ENCODE peak calls at places on chromosomes 13 and 19, in six cellular contexts. One of them, this sample, is unnamed.

GRCh38 chr19:31448221-31448657 is 99.0 kb upstream of the TSHZ3 start:
- DNase-seq in fibroblast of lung: peak
- DNase-seq in cardiac muscle cell: peak
- DNase-seq in mammary epithelial cell: peak
- DNase-seq in ovary: peak
- DNase-seq in heart left ventricle: peak
- DNase-seq in this sample: no peak

GRCh38 chr19:54478677-54479266 is 5.7 kb upstream of the CDC42EP5 start:
- DNase-seq in heart left ventricle: no peak
- DNase-seq in cardiac muscle cell: peak
- DNase-seq in mammary epithelial cell: peak
- DNase-seq in fibroblast of lung: peak
- DNase-seq in ovary: no peak
- DNase-seq in this sample: no peak

GRCh38 chr13:49097374-49097773 is 121.7 kb downstream of the FNDC3A start:
- DNase-seq in heart left ventricle: no peak
- DNase-seq in cardiac muscle cell: no peak
- DNase-seq in fibroblast of lung: peak
- DNase-seq in ovary: no peak
- DNase-seq in mammary epithelial cell: peak
- DNase-seq in this sample: peak

GRCh38 chr13:99752373-99752772 is 219.2 kb downstream of the ZIC5 start:
- DNase-seq in fibroblast of lung: no peak
- DNase-seq in mammary epithelial cell: no peak
- DNase-seq in cardiac muscle cell: no peak
- DNase-seq in heart left ventricle: no peak
- DNase-seq in ovary: no peak
- DNase-seq in this sample: no peak

GRCh38 chr19:41590945-41591344 is 15.0 kb downstream of the CEACAM21 start:
- DNase-seq in mammary epithelial cell: no peak
- DNase-seq in heart left ventricle: no peak
- DNase-seq in ovary: no peak
- DNase-seq in fibroblast of lung: no peak
- DNase-seq in cardiac muscle cell: no peak
- DNase-seq in this sample: no peak

GRCh38 chr19:3547301-3547731 is 8.3 kb downstream of the TEKTIP1 start:
- DNase-seq in mammary epithelial cell: no peak
- DNase-seq in fibroblast of lung: no peak
- DNase-seq in ovary: peak
- DNase-seq in heart left ventricle: no peak
- DNase-seq in cardiac muscle cell: no peak
- DNase-seq in this sample: no peak

GRCh38 chr13:78194904-78195639 is 276.4 kb upstream of the EDNRB start:
- DNase-seq in heart left ventricle: no peak
- DNase-seq in cardiac muscle cell: no peak
- DNase-seq in fibroblast of lung: peak
- DNase-seq in mammary epithelial cell: no peak
- DNase-seq in ovary: no peak
- DNase-seq in this sample: no peak

GRCh38 chr13:105412171-105412570 is 1123.3 kb downstream of the EFNB2 start:
- DNase-seq in fibroblast of lung: no peak
- DNase-seq in ovary: no peak
- DNase-seq in mammary epithelial cell: peak
- DNase-seq in cardiac muscle cell: no peak
- DNase-seq in heart left ventricle: no peak
- DNase-seq in this sample: no peak

GRCh38 chr13:25300861-25301346 is 521 bp upstream of the NUP58 start:
- DNase-seq in fibroblast of lung: no peak
- DNase-seq in cardiac muscle cell: no peak
- DNase-seq in heart left ventricle: peak
- DNase-seq in mammary epithelial cell: no peak
- DNase-seq in ovary: peak
- DNase-seq in this sample: no peak

DNA sequence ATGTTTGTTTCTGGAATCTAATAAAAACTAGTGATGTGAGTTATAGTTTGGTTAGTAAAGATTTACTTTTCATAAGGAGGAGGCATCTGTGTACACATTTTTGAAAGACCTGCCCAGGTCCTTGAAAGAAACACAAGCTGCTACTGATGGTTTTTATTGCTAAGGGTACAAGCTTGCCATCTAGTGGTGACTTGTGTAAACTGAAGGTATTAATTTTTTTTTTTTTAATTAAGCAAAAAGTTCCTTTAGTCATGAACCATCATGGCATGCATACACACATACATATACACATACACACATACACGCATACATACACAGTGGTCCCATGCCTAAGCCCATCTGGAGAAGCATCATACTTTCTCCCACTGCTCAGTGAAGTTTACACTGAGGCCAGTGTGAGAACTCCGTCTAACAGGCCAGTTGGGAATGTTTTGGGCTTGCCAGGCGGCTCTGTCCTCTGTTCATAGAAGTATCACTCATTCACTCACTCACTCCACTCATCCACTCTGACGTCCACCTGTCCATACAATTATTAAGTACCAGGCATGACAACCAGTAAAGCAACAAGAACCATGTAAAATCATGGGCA is 312.5 kb downstream of the DCLK1 start:
- DNase-seq in cardiac muscle cell: peak
- DNase-seq in heart left ventricle: no peak
- DNase-seq in mammary epithelial cell: peak
- DNase-seq in ovary: no peak
- DNase-seq in fibroblast of lung: peak
- DNase-seq in this sample: peak
- H3K27ac ChIP-seq in cardiac muscle cell: no peak
- H3K27ac ChIP-seq in heart left ventricle: no peak
- H3K27ac ChIP-seq in mammary epithelial cell: no peak
- H3K27ac ChIP-seq in ovary: no peak
- H3K27ac ChIP-seq in fibroblast of lung: no peak
- H3K27ac ChIP-seq in this sample: no peak

DNA sequence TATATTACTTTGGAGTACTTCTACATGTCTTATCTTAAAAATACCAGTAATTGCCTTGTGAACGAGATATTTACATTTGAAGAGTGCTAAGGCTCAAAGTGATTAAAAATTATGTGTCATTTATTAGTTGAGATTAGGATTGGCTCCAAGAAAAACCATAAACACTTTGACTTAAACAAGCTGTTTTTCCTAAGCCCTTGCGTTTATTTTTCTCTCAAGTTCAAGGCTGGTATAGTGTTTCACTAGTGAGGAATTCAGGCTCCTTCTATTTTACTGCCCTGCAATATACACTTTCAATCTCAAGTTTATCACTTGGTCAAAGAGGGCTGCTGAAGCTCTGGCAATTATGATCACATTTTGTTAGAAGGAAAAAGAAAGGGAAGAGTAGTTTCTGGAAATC is 49.9 kb downstream of the UFM1 start:
- DNase-seq in cardiac muscle cell: no peak
- DNase-seq in fibroblast of lung: peak
- DNase-seq in ovary: no peak
- DNase-seq in mammary epithelial cell: no peak
- DNase-seq in heart left ventricle: no peak
- DNase-seq in this sample: no peak
- TF ChIP-seq CTCF in cardiac muscle cell: no peak
- TF ChIP-seq CTCF in fibroblast of lung: no peak
- TF ChIP-seq CTCF in ovary: no peak
- TF ChIP-seq CTCF in mammary epithelial cell: no peak
- TF ChIP-seq CTCF in heart left ventricle: no peak
- TF ChIP-seq CTCF in this sample: no peak

DNA sequence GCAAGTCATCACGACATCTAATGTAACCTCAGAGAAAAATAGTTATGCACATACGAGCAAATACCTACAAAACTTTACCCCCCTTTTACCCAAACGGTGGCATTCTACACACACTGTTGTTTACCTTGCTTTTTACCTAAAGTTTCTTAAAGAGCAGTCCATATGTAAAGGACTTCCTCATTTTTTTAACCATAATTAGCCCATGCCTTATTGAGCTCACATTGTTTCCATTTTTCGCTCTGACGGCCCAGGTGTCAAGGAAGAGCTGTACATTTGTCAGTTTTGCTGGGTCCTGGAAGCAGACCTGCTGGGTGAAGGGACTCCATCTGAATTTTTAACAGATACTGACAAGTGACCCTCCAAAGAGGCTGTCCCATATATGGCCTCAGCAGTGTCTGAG is 89.4 kb downstream of the STK24 start:
- DNase-seq in mammary epithelial cell: no peak
- DNase-seq in ovary: no peak
- DNase-seq in fibroblast of lung: no peak
- DNase-seq in cardiac muscle cell: no peak
- DNase-seq in heart left ventricle: no peak
- DNase-seq in this sample: no peak
- H3K27ac ChIP-seq in mammary epithelial cell: no peak
- H3K27ac ChIP-seq in ovary: no peak
- H3K27ac ChIP-seq in fibroblast of lung: no peak
- H3K27ac ChIP-seq in cardiac muscle cell: no peak
- H3K27ac ChIP-seq in heart left ventricle: no peak
- H3K27ac ChIP-seq in this sample: no peak

GRCh38 chr13:21232196-21232595 is 55.7 kb downstream of the MRPL57 start:
- DNase-seq in mammary epithelial cell: no peak
- DNase-seq in cardiac muscle cell: no peak
- DNase-seq in fibroblast of lung: peak
- DNase-seq in heart left ventricle: no peak
- DNase-seq in ovary: peak
- DNase-seq in this sample: no peak
- TF ChIP-seq CTCF in mammary epithelial cell: no peak
- TF ChIP-seq CTCF in cardiac muscle cell: peak
- TF ChIP-seq CTCF in fibroblast of lung: peak
- TF ChIP-seq CTCF in heart left ventricle: no peak
- TF ChIP-seq CTCF in ovary: no peak
- TF ChIP-seq CTCF in this sample: no peak

GRCh38 chr19:48397636-48398328 is 4.3 kb downstream of the GRIN2D start:
- DNase-seq in ovary: no peak
- DNase-seq in fibroblast of lung: no peak
- DNase-seq in heart left ventricle: no peak
- DNase-seq in cardiac muscle cell: no peak
- DNase-seq in mammary epithelial cell: no peak
- DNase-seq in this sample: no peak
- H3K27ac ChIP-seq in ovary: no peak
- H3K27ac ChIP-seq in fibroblast of lung: no peak
- H3K27ac ChIP-seq in heart left ventricle: no peak
- H3K27ac ChIP-seq in cardiac muscle cell: no peak
- H3K27ac ChIP-seq in mammary epithelial cell: no peak
- H3K27ac ChIP-seq in this sample: peak

This sample was measured in RWPE1.